ENCODE peak calls at places on chromosomes 3 and 15, in six cellular contexts. One of them, this sample, is unnamed.

GRCh38 chr3:40805456-40805855 is 280.7 kb downstream of the ZNF621 start:
- DNase-seq in heart left ventricle: no peak
- DNase-seq in K562: no peak
- DNase-seq in GM23338: no peak
- DNase-seq in cardiac fibroblast: no peak
- DNase-seq in uterus: no peak
- DNase-seq in this sample: no peak

GRCh38 chr15:33032053-33032452 is 162.5 kb downstream of the FMN1 start:
- DNase-seq in cardiac fibroblast: no peak
- DNase-seq in heart left ventricle: no peak
- DNase-seq in uterus: no peak
- DNase-seq in GM23338: no peak
- DNase-seq in K562: no peak
- DNase-seq in this sample: no peak

GRCh38 chr3:125002834-125003368 is 52.9 kb downstream of the HEG1 start:
- DNase-seq in cardiac fibroblast: no peak
- DNase-seq in GM23338: no peak
- DNase-seq in K562: no peak
- DNase-seq in uterus: no peak
- DNase-seq in heart left ventricle: no peak
- DNase-seq in this sample: no peak

GRCh38 chr15:63079938-63080626 is 37.5 kb downstream of the TPM1 start:
- DNase-seq in heart left ventricle: no peak
- DNase-seq in cardiac fibroblast: no peak
- DNase-seq in uterus: no peak
- DNase-seq in K562: no peak
- DNase-seq in GM23338: no peak
- DNase-seq in this sample: peak

GRCh38 chr3:65888980-65889706 is 149.6 kb downstream of the MAGI1 start:
- DNase-seq in heart left ventricle: no peak
- DNase-seq in GM23338: peak
- DNase-seq in K562: no peak
- DNase-seq in cardiac fibroblast: peak
- DNase-seq in uterus: no peak
- DNase-seq in this sample: no peak

GRCh38 chr3:101202640-101203039 is 117.7 kb downstream of the IMPG2 start:
- DNase-seq in cardiac fibroblast: no peak
- DNase-seq in K562: no peak
- DNase-seq in heart left ventricle: no peak
- DNase-seq in uterus: no peak
- DNase-seq in GM23338: no peak
- DNase-seq in this sample: no peak

GRCh38 chr3:142095866-142096265 is 53.5 kb downstream of the TFDP2 start:
- DNase-seq in GM23338: no peak
- DNase-seq in cardiac fibroblast: no peak
- DNase-seq in uterus: no peak
- DNase-seq in K562: no peak
- DNase-seq in heart left ventricle: no peak
- DNase-seq in this sample: no peak

GRCh38 chr3:165800970-165801369 is 36.3 kb downstream of the BCHE start:
- DNase-seq in GM23338: no peak
- DNase-seq in cardiac fibroblast: peak
- DNase-seq in K562: no peak
- DNase-seq in uterus: no peak
- DNase-seq in heart left ventricle: no peak
- DNase-seq in this sample: no peak

GRCh38 chr3:93867425-93867824 is 106.3 kb downstream of the PROS1 start:
- DNase-seq in uterus: no peak
- DNase-seq in GM23338: peak
- DNase-seq in cardiac fibroblast: no peak
- DNase-seq in K562: peak
- DNase-seq in heart left ventricle: no peak
- DNase-seq in this sample: no peak

GRCh38 chr3:116179091-116179490 is 266.2 kb downstream of the LSAMP start:
- DNase-seq in heart left ventricle: no peak
- DNase-seq in uterus: no peak
- DNase-seq in K562: no peak
- DNase-seq in GM23338: no peak
- DNase-seq in cardiac fibroblast: peak
- DNase-seq in this sample: no peak

GRCh38 chr3:20173844-20174410 is 12.1 kb downstream of the SGO1 start:
- DNase-seq in GM23338: no peak
- DNase-seq in cardiac fibroblast: no peak
- DNase-seq in heart left ventricle: no peak
- DNase-seq in uterus: no peak
- DNase-seq in K562: no peak
- DNase-seq in this sample: no peak

GRCh38 chr3:64361962-64362735 is 136.9 kb upstream of the PRICKLE2 start:
- DNase-seq in GM23338: no peak
- DNase-seq in uterus: no peak
- DNase-seq in cardiac fibroblast: peak
- DNase-seq in heart left ventricle: no peak
- DNase-seq in K562: no peak
- DNase-seq in this sample: no peak

GRCh38 chr15:88571153-88572029 is 24.9 kb upstream of the DET1 start:
- DNase-seq in uterus: no peak
- DNase-seq in GM23338: no peak
- DNase-seq in K562: no peak
- DNase-seq in cardiac fibroblast: no peak
- DNase-seq in heart left ventricle: peak
- DNase-seq in this sample: peak
- TF ChIP-seq CTCF in uterus: no peak
- TF ChIP-seq CTCF in GM23338: no peak
- TF ChIP-seq CTCF in K562: no peak
- TF ChIP-seq CTCF in cardiac fibroblast: no peak
- TF ChIP-seq CTCF in heart left ventricle: no peak
- TF ChIP-seq CTCF in this sample: no peak

DNA sequence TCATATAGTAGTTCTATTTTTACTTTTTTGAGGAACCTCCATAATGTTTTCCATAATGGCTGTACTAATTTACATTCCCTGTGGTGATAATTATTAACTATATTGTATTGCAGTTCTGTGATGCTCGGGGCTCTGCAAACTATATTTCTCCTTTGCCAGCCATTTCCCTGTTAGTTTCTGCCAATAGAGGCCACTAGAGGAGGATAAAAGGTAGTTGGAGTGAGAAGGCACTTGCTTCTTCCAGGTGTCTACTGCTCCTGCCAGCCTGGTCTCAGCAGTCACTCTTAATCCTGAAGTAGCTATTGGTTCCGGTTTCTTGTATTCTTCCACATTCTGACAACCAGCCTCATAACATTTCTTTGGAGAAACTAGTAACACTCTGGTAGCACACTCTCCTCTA is 233.9 kb upstream of the GBE1 start:
- DNase-seq in uterus: no peak
- DNase-seq in GM23338: peak
- DNase-seq in K562: no peak
- DNase-seq in cardiac fibroblast: no peak
- DNase-seq in heart left ventricle: no peak
- DNase-seq in this sample: no peak
- TF ChIP-seq CTCF in uterus: no peak
- TF ChIP-seq CTCF in GM23338: peak
- TF ChIP-seq CTCF in K562: no peak
- TF ChIP-seq CTCF in cardiac fibroblast: no peak
- TF ChIP-seq CTCF in heart left ventricle: no peak
- TF ChIP-seq CTCF in this sample: no peak

GRCh38 chr3:128725547-128725931 is 444 bp upstream of the RAB7A start:
- DNase-seq in GM23338: no peak
- DNase-seq in K562: no peak
- DNase-seq in cardiac fibroblast: no peak
- DNase-seq in uterus: no peak
- DNase-seq in heart left ventricle: no peak
- DNase-seq in this sample: no peak
- TF ChIP-seq CTCF in GM23338: no peak
- TF ChIP-seq CTCF in K562: no peak
- TF ChIP-seq CTCF in cardiac fibroblast: no peak
- TF ChIP-seq CTCF in uterus: no peak
- TF ChIP-seq CTCF in heart left ventricle: no peak
- TF ChIP-seq CTCF in this sample: no peak

GRCh38 chr15:35470441-35470840 is 75.5 kb downstream of the DPH6 start:
- DNase-seq in cardiac fibroblast: no peak
- DNase-seq in K562: no peak
- DNase-seq in uterus: no peak
- DNase-seq in heart left ventricle: no peak
- DNase-seq in GM23338: no peak
- DNase-seq in this sample: no peak
- TF ChIP-seq CTCF in cardiac fibroblast: no peak
- TF ChIP-seq CTCF in K562: no peak
- TF ChIP-seq CTCF in uterus: no peak
- TF ChIP-seq CTCF in heart left ventricle: no peak
- TF ChIP-seq CTCF in GM23338: no peak
- TF ChIP-seq CTCF in this sample: no peak

GRCh38 chr15:30997270-30997669 is 5.8 kb upstream of the MTMR10 start:
- DNase-seq in uterus: no peak
- DNase-seq in GM23338: no peak
- DNase-seq in cardiac fibroblast: no peak
- DNase-seq in K562: no peak
- DNase-seq in heart left ventricle: no peak
- DNase-seq in this sample: no peak
- TF ChIP-seq CTCF in uterus: no peak
- TF ChIP-seq CTCF in GM23338: no peak
- TF ChIP-seq CTCF in cardiac fibroblast: no peak
- TF ChIP-seq CTCF in K562: no peak
- TF ChIP-seq CTCF in heart left ventricle: no peak
- TF ChIP-seq CTCF in this sample: no peak

GRCh38 chr3:28081533-28081947 is 159.9 kb upstream of the CMC1 start:
- DNase-seq in uterus: no peak
- DNase-seq in cardiac fibroblast: no peak
- DNase-seq in GM23338: peak
- DNase-seq in K562: no peak
- DNase-seq in heart left ventricle: no peak
- DNase-seq in this sample: no peak

GRCh38 chr3:28077566-28077965 is 163.9 kb upstream of the CMC1 start:
- DNase-seq in K562: no peak
- DNase-seq in uterus: no peak
- DNase-seq in heart left ventricle: no peak
- DNase-seq in cardiac fibroblast: peak
- DNase-seq in GM23338: peak
- DNase-seq in this sample: peak

DNA sequence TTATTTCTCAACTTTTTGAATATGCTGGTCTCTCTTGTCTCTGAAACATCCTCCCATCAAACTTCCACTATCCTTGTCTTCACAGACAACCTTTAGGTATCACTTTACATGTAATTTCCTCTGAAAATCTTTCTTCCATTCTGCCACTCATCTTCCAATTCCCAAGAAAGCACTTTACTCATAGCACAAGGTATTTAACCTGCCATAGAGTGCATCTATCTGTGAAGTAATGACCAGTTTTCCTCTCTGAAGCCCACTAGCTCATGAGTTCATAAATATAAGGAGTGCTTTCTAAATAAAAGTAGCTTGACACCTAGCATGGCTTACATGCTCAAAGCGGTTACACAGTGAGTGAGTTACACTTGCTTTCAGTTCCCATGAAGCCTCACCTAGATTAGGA is 160.7 kb upstream of the CMC1 start:
- DNase-seq in GM23338: no peak
- DNase-seq in uterus: no peak
- DNase-seq in K562: no peak
- DNase-seq in cardiac fibroblast: no peak
- DNase-seq in heart left ventricle: no peak
- DNase-seq in this sample: no peak
- TF ChIP-seq CTCF in GM23338: no peak
- TF ChIP-seq CTCF in uterus: no peak
- TF ChIP-seq CTCF in K562: no peak
- TF ChIP-seq CTCF in cardiac fibroblast: no peak
- TF ChIP-seq CTCF in heart left ventricle: no peak
- TF ChIP-seq CTCF in this sample: no peak

This sample was measured in psoas muscle.